ENCODE peak calls at places on chromosome 1, in six cellular contexts. One of them, this sample, is unnamed. For H3K36me3, the result is how much of the 10 kb centered on the place peaks cover.

GRCh38 chr1:235022341-235023196 is 106.1 kb downstream of the TOMM20 start:
- DNase-seq in HCT116: no peak
- DNase-seq in K562: no peak
- DNase-seq in H1: no peak
- DNase-seq in GM12878: no peak
- DNase-seq in HepG2: no peak
- DNase-seq in this sample: no peak

GRCh38 chr1:173749137-173749536 is 34.4 kb downstream of the KLHL20 start:
- DNase-seq in HCT116: no peak
- DNase-seq in K562: no peak
- DNase-seq in H1: no peak
- DNase-seq in GM12878: no peak
- DNase-seq in HepG2: no peak
- DNase-seq in this sample: no peak

GRCh38 chr1:55120538-55120937 is 81.2 kb downstream of the PCSK9 start:
- DNase-seq in HCT116: no peak
- DNase-seq in K562: no peak
- DNase-seq in H1: no peak
- DNase-seq in GM12878: no peak
- DNase-seq in HepG2: no peak
- DNase-seq in this sample: no peak

GRCh38 chr1:63917571-63918394 is 144.0 kb downstream of the ROR1 start:
- DNase-seq in HCT116: peak
- DNase-seq in K562: peak
- DNase-seq in H1: peak
- DNase-seq in GM12878: no peak
- DNase-seq in HepG2: peak
- DNase-seq in this sample: peak

GRCh38 chr1:223216074-223216473 is 73.0 kb upstream of the TLR5 start:
- DNase-seq in HCT116: no peak
- DNase-seq in K562: no peak
- DNase-seq in H1: no peak
- DNase-seq in GM12878: no peak
- DNase-seq in HepG2: no peak
- DNase-seq in this sample: no peak

GRCh38 chr1:152502496-152503180 is 8.0 kb upstream of the LCE5A start:
- DNase-seq in HCT116: no peak
- DNase-seq in K562: no peak
- DNase-seq in H1: no peak
- DNase-seq in GM12878: no peak
- DNase-seq in HepG2: no peak
- DNase-seq in this sample: no peak

GRCh38 chr1:43293171-43293570 is 7.6 kb upstream of the TIE1 start:
- DNase-seq in HCT116: no peak
- DNase-seq in K562: no peak
- DNase-seq in H1: no peak
- DNase-seq in GM12878: no peak
- DNase-seq in HepG2: no peak
- DNase-seq in this sample: no peak

GRCh38 chr1:119279441-119280415 is 88.9 kb upstream of the HAO2 start:
- DNase-seq in HCT116: peak
- DNase-seq in K562: no peak
- DNase-seq in H1: no peak
- DNase-seq in GM12878: no peak
- DNase-seq in HepG2: peak
- DNase-seq in this sample: no peak

DNA sequence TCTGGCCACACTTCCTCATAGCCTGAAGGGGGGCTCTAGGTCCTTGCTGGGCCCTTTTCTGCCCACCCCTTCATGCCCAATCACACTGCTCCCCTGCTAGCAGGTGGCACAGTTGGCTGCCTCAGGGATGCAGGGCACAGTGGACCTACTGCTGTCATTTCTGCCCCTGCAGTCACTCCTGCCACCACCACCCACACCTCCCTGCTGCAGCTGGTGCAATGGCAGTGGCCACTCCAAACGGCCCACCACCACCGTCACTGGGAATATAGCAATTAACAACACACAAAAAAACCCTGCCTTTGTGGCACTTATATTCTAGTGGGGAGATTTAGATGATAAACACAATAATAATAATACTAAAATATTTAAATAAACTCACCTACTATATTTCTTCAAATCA is 162.4 kb upstream of the DUSP10 start:
- DNase-seq in HCT116: no peak
- DNase-seq in K562: no peak
- DNase-seq in H1: no peak
- DNase-seq in GM12878: no peak
- DNase-seq in HepG2: no peak
- DNase-seq in this sample: no peak
- TF ChIP-seq YY1 in HCT116: no peak
- TF ChIP-seq YY1 in K562: no peak
- TF ChIP-seq YY1 in H1: no peak
- TF ChIP-seq YY1 in GM12878: no peak
- TF ChIP-seq YY1 in HepG2: no peak
- TF ChIP-seq YY1 in this sample: no peak

DNA sequence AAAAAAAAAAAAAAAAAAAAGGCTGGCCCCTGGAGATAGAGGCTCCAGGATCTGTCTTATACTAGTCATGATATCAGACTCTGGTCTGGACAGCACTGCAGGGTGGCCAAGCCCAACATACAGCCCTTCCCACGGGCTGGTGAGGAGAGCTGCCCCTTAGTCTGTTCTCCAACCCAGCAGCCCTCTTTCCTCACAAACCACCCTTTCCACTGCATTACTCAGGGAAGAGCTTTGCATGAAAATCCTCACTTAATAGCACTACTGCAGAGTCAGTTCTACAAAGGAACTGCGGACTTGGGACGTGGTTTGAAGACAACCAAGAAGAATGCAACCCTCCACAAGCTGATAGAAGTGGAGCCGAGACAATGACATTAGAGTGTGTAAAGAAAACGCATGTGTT is 5.7 kb downstream of the BCAR3 start:
- DNase-seq in HCT116: no peak
- DNase-seq in K562: no peak
- DNase-seq in H1: no peak
- DNase-seq in GM12878: no peak
- DNase-seq in HepG2: no peak
- DNase-seq in this sample: no peak
- H3K36me3 ChIP-seq in HCT116: under half
- H3K36me3 ChIP-seq in K562: under half
- H3K36me3 ChIP-seq in H1: under half
- H3K36me3 ChIP-seq in GM12878: under half
- H3K36me3 ChIP-seq in HepG2: under half
- H3K36me3 ChIP-seq in this sample: half or more

GRCh38 chr1:94969137-94969536 is 42.2 kb upstream of the CNN3 start:
- DNase-seq in HCT116: no peak
- DNase-seq in K562: no peak
- DNase-seq in H1: no peak
- DNase-seq in GM12878: no peak
- DNase-seq in HepG2: no peak
- DNase-seq in this sample: no peak
- TF ChIP-seq ZNF274 in HCT116: no peak
- TF ChIP-seq ZNF274 in K562: no peak
- TF ChIP-seq ZNF274 in H1: no peak
- TF ChIP-seq ZNF274 in GM12878: no peak
- TF ChIP-seq ZNF274 in HepG2: no peak
- TF ChIP-seq ZNF274 in this sample: no peak

DNA sequence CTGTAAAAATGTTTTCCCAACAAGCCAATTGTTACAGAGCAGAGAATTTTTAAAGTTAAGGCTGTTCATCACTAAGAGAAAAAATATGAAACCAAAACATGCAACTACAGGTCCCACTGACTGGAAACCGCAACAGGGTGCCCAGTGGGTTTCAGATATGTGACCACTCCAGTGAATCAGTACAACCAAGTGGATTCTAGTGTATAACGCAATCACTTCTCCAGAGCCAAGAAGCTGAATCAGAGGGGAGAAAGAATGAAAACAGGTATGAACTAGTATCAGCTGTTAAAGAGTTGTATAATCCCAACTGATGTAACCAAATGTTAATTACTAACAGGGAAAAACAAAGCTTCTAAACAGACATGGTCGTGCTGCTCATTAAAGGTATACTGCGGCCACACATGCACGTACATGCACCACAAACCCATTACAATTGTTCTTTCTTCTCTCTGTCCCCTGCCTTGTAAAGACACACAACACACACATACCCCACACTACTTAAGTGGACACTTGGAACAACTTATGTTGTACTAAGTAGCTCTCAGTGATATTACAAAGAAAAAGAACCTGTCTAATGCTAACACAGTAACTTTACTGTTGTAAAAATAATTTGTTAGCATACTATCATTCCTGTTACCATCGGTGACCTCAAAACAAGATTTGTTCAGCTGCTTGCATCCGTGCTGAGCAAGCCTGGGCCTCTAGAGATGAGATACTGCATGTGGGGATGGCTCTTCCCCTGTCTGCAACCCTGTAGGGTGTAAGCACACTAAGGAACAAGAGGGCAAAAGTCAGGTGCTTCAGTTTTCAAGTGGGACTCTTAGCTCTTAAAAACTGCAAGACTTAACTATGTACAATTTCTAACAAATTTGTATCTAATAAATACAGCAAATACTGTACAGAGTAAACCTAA is 74.2 kb downstream of the PTPN14 start:
- DNase-seq in HCT116: no peak
- DNase-seq in K562: no peak
- DNase-seq in H1: no peak
- DNase-seq in GM12878: no peak
- DNase-seq in HepG2: no peak
- DNase-seq in this sample: no peak
- TF ChIP-seq YY1 in HCT116: no peak
- TF ChIP-seq YY1 in K562: no peak
- TF ChIP-seq YY1 in H1: no peak
- TF ChIP-seq YY1 in GM12878: no peak
- TF ChIP-seq YY1 in HepG2: no peak
- TF ChIP-seq YY1 in this sample: no peak

DNA sequence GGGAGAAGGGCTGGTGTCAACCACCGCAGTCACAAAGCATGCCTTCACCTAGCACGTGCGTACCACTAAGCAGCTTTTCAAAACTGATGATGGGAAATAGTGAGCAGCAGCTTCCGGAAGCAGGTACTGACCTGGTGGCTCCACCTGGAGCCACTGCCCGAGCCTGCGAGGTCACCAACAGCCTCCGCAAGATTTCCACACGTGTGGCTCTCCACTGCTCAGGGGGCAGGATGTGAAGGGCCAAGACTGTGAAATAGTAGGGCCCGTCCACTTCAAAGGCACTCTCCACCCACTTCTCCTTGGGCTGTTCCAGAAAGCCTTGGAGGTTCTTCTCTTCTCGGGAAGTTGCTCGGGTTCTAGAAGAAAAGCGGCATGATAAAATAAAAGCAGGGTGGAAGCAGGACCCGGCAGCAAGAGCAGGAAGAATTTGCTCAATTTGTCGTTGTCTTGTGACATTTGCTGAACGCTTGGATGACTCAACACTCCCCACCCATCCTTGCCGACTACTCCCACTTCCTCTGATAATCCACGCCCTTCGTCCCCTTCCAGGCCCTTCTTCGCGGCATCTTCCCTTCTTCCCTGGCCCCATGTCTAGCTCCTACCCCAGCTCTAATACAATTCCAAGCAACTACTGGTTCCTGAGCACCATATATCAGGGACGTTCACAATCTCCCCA is 124.9 kb upstream of the IFFO2 start:
- DNase-seq in HCT116: no peak
- DNase-seq in K562: peak
- DNase-seq in H1: no peak
- DNase-seq in GM12878: no peak
- DNase-seq in HepG2: no peak
- DNase-seq in this sample: no peak
- H3K36me3 ChIP-seq in HCT116: half or more
- H3K36me3 ChIP-seq in K562: half or more
- H3K36me3 ChIP-seq in H1: half or more
- H3K36me3 ChIP-seq in GM12878: half or more
- H3K36me3 ChIP-seq in HepG2: half or more
- H3K36me3 ChIP-seq in this sample: half or more

DNA sequence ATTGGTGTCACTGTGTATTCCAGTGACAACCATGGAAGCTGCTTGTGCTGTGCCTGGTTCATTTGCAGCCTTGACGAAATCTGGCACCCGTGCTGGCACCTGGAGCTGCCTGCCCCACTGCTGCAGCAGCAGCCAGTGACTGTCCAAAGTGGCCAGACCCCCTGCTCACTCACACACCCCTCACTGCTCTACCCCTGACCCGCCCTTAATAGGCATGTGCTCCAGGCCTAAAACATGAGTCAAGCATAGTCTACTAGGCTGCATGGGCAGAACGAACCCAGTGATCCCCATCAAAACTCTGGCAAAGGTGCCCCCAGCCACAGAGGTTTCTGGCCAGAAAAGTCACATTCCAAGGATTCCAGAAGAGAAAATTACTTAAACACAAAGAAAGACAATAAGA is 7.7 kb downstream of the PRAMEF1 start:
- DNase-seq in HCT116: no peak
- DNase-seq in K562: no peak
- DNase-seq in H1: no peak
- DNase-seq in GM12878: no peak
- DNase-seq in HepG2: no peak
- DNase-seq in this sample: no peak
- TF ChIP-seq ZNF274 in HCT116: no peak
- TF ChIP-seq ZNF274 in K562: no peak
- TF ChIP-seq ZNF274 in H1: no peak
- TF ChIP-seq ZNF274 in GM12878: no peak
- TF ChIP-seq ZNF274 in HepG2: no peak
- TF ChIP-seq ZNF274 in this sample: no peak

GRCh38 chr1:215517441-215517891 is 49.6 kb upstream of the KCTD3 start:
- DNase-seq in HCT116: peak
- DNase-seq in K562: no peak
- DNase-seq in H1: no peak
- DNase-seq in GM12878: no peak
- DNase-seq in HepG2: no peak
- DNase-seq in this sample: peak
- TF ChIP-seq YY1 in HCT116: no peak
- TF ChIP-seq YY1 in K562: no peak
- TF ChIP-seq YY1 in H1: no peak
- TF ChIP-seq YY1 in GM12878: no peak
- TF ChIP-seq YY1 in HepG2: no peak
- TF ChIP-seq YY1 in this sample: no peak

DNA sequence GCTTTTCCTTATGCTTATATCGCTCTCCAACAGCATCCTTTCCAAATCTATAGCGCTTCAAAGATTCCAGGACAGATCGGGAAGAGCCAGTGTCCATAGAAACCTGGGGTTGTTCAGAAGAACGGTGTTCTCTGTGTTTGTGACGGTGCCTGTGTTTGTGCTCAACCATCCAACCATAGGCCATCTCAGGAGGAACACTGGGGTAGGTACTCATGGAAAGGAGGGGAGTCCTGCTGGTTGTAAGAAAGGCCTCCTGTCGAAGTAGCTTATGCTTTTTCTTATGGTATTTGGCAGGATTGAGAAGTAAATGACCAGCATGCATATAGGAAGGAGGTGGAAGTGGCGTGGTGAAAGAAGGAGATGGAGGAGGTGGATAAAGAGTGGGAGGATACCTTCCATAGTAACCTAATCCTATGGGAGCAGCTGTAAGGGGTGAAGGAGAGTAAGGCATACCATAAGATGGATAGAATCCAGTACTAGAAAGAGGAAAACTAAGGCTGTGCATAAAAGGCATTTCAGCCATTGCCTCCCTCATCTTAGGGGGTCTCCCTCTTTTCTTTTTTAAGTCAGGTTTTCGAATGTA is 84.2 kb downstream of the ASH1L start:
- DNase-seq in HCT116: no peak
- DNase-seq in K562: no peak
- DNase-seq in H1: no peak
- DNase-seq in GM12878: no peak
- DNase-seq in HepG2: no peak
- DNase-seq in this sample: no peak
- H3K36me3 ChIP-seq in HCT116: under half
- H3K36me3 ChIP-seq in K562: half or more
- H3K36me3 ChIP-seq in H1: under half
- H3K36me3 ChIP-seq in GM12878: under half
- H3K36me3 ChIP-seq in HepG2: under half
- H3K36me3 ChIP-seq in this sample: under half

This sample was measured in NT2/D1.